ENCODE peak calls at places on chromosomes 7 and 10, in eight cellular contexts. J is astrocyte of the hippocampus, Y is dermis blood vessel endothelial cell, H is spleen, G is AG08395, X is hepatocyte, R is astrocyte, Q is germinal center. L is an unnamed sample.

GRCh38 chr7:50822110-50822509 is 39.4 kb upstream of the GRB10 start:
- DNase-seq in J (no peak), Y (no peak), H (no peak), G (no peak), X (no peak), R (no peak), Q (no peak), L (no peak)

GRCh38 chr10:112956631-112957350 is 6.7 kb downstream of the TCF7L2 start:
- DNase-seq in J (peak; percentile 47), Y (peak; percentile 33), H (no peak), G (no peak), X (peak; percentile 13), R (peak; percentile 36), Q (no peak), L (no peak)

GRCh38 chr10:58475322-58476277 is 37.1 kb upstream of the BICC1 start:
- DNase-seq in J (peak; percentile 60), Y (peak; percentile 7), H (no peak), G (peak; percentile 61), X (no peak), R (peak; percentile 83), Q (no peak), L (peak; percentile 43)

GRCh38 chr7:6628045-6628444 is 9.1 kb upstream of the ZNF316 start:
- DNase-seq in J (no peak), Y (no peak), H (no peak), G (no peak), X (no peak), R (no peak), Q (no peak), L (no peak)

GRCh38 chr10:124717911-124718734 is 26.1 kb downstream of the FAM53B start:
- DNase-seq in J (no peak), Y (peak; percentile 73), H (peak; percentile 85), G (no peak), X (no peak), R (no peak), Q (peak; percentile 64), L (no peak)

GRCh38 chr7:17772581-17773288 is 167.6 kb downstream of the SNX13 start:
- DNase-seq in J (peak; percentile 11), Y (no peak), H (no peak), G (no peak), X (no peak), R (no peak), Q (no peak), L (peak; percentile 66)

GRCh38 chr7:79502151-79502550 is 48.7 kb upstream of the MAGI2 start:
- DNase-seq in J (no peak), Y (peak; percentile 9), H (no peak), G (no peak), X (no peak), R (no peak), Q (no peak), L (no peak)

GRCh38 chr7:131498237-131498885 is 58.1 kb downstream of the PODXL start:
- DNase-seq in J (no peak), Y (no peak), H (no peak), G (peak; percentile 40), X (no peak), R (no peak), Q (no peak), L (no peak)

GRCh38 chr7:2205036-2205780 is 27.5 kb downstream of the MAD1L1 start:
- DNase-seq in J (no peak), Y (no peak), H (peak; percentile 45), G (no peak), X (no peak), R (no peak), Q (no peak), L (no peak)

GRCh38 chr7:88226886-88227516 is 7.2 kb upstream of the SRI start:
- DNase-seq in J (peak; percentile 28), Y (peak; percentile 62), H (no peak), G (peak; percentile 15), X (peak; percentile 76), R (peak; percentile 64), Q (no peak), L (no peak)

GRCh38 chr7:786472-787255 is 45.6 kb upstream of the SUN1 start:
- DNase-seq in J (peak; percentile 81), Y (peak; percentile 80), H (peak; percentile 84), G (peak; percentile 89), X (peak; percentile 82), R (no peak), Q (peak; percentile 78), L (peak; percentile 7)

GRCh38 chr7:20244334-20244733 is 27.1 kb upstream of the MACC1 start:
- DNase-seq in J (no peak), Y (no peak), H (no peak), G (no peak), X (no peak), R (peak; percentile 39), Q (no peak), L (no peak)

GRCh38 chr7:47931005-47931787 is 17.1 kb downstream of the PKD1L1 start:
- DNase-seq in J (peak; percentile 53), Y (no peak), H (no peak), G (no peak), X (no peak), R (peak; percentile 40), Q (no peak), L (no peak)

GRCh38 chr10:74292871-74293427 is 141.9 kb downstream of the ADK start:
- DNase-seq in J (peak; percentile 73), Y (no peak), H (no peak), G (no peak), X (no peak), R (peak; percentile 93), Q (no peak), L (peak; percentile 31)

GRCh38 chr10:85061401-85061800 is 733.0 kb downstream of the CCSER2 start:
- DNase-seq in J (no peak), Y (no peak), H (no peak), G (no peak), X (no peak), R (no peak), Q (no peak), L (no peak)

GRCh38 chr7:2030475-2031456 is 202.0 kb downstream of the MAD1L1 start:
- DNase-seq in J (no peak), Y (no peak), H (peak; percentile 79), G (no peak), X (no peak), R (no peak), Q (no peak), L (no peak)

GRCh38 chr10:131588704-131589220 is 277.2 kb upstream of the TCERG1L start:
- DNase-seq in J (no peak), Y (no peak), H (no peak), G (no peak), X (no peak), R (no peak), Q (no peak), L (no peak)

GRCh38 chr10:31622993-31623392 is 304.0 kb downstream of the ZEB1 start:
- DNase-seq in J (no peak), Y (no peak), H (no peak), G (peak; percentile 80), X (no peak), R (peak; percentile 61), Q (no peak), L (no peak)